ENCODE peak calls at places on chromosomes 13 and 19, in eight cellular contexts. V is hepatocyte, X is sigmoid colon, B is IMR-90, T is tibial nerve, Q is tibial artery, I is left ventricle myocardium inferior, S is endothelial cell of umbilical vein. H is an unnamed sample. For H3K4me1, the result is how much of the 10 kb centered on the place peaks cover.

GRCh38 chr13:49760555-49760954 is 31.9 kb downstream of the KPNA3 start:
- DNase-seq in V (no peak), X (no peak), B (no peak), T (no peak), Q (no peak), I (no peak), S (no peak), H (no peak)

GRCh38 chr13:19604306-19604705 is 29.2 kb upstream of the MPHOSPH8 start:
- DNase-seq in V (no peak), X (no peak), B (no peak), T (no peak), Q (no peak), I (no peak), S (no peak), H (no peak)

GRCh38 chr13:97810152-97810551 is 143.3 kb upstream of the IPO5 start:
- DNase-seq in V (peak), X (no peak), B (peak), T (peak), Q (no peak), I (no peak), S (peak), H (no peak)

GRCh38 chr13:51324714-51325440 is 14.6 kb upstream of the SERPINE3 start:
- DNase-seq in V (no peak), X (no peak), B (no peak), T (no peak), Q (no peak), I (no peak), S (no peak), H (no peak)

GRCh38 chr13:95160112-95160906 is 140.9 kb downstream of the ABCC4 start:
- DNase-seq in V (no peak), X (no peak), B (peak), T (no peak), Q (no peak), I (no peak), S (no peak), H (no peak)

GRCh38 chr19:55545913-55546495 is 661 bp upstream of the SBK3 start:
- DNase-seq in V (no peak), X (no peak), B (no peak), T (no peak), Q (no peak), I (peak), S (no peak), H (peak)

GRCh38 chr19:41531438-41532311 is 44.3 kb upstream of the CEACAM21 start:
- DNase-seq in V (no peak), X (peak), B (peak), T (peak), Q (peak), I (peak), S (peak), H (peak)

GRCh38 chr13:48954086-48954485 is 21.6 kb upstream of the FNDC3A start:
- DNase-seq in V (no peak), X (no peak), B (peak), T (no peak), Q (no peak), I (no peak), S (no peak), H (no peak)

GRCh38 chr19:50703915-50704548 is 15.6 kb downstream of the SHANK1 start:
- DNase-seq in V (no peak), X (no peak), B (no peak), T (no peak), Q (no peak), I (no peak), S (no peak), H (no peak)

GRCh38 chr13:42885325-42885724 is 103.9 kb downstream of the FAM216B start:
- DNase-seq in V (no peak), X (no peak), B (no peak), T (no peak), Q (no peak), I (no peak), S (no peak), H (no peak)

GRCh38 chr13:73983109-73983508 is 151.1 kb downstream of the KLF12 start:
- DNase-seq in V (no peak), X (no peak), B (no peak), T (no peak), Q (no peak), I (no peak), S (no peak), H (no peak)

GRCh38 chr13:21537105-21537504 is 66.9 kb downstream of the MICU2 start:
- DNase-seq in V (no peak), X (no peak), B (peak), T (no peak), Q (no peak), I (no peak), S (no peak), H (no peak)

GRCh38 chr19:4337906-4338440 is 654 bp downstream of the STAP2 start:
- DNase-seq in V (peak), X (no peak), B (no peak), T (no peak), Q (no peak), I (no peak), S (peak), H (peak)

GRCh38 chr13:113884821-113885220 is 20.9 kb upstream of the GAS6 start:
- DNase-seq in V (no peak), X (no peak), B (no peak), T (no peak), Q (no peak), I (no peak), S (no peak), H (peak)

DNA sequence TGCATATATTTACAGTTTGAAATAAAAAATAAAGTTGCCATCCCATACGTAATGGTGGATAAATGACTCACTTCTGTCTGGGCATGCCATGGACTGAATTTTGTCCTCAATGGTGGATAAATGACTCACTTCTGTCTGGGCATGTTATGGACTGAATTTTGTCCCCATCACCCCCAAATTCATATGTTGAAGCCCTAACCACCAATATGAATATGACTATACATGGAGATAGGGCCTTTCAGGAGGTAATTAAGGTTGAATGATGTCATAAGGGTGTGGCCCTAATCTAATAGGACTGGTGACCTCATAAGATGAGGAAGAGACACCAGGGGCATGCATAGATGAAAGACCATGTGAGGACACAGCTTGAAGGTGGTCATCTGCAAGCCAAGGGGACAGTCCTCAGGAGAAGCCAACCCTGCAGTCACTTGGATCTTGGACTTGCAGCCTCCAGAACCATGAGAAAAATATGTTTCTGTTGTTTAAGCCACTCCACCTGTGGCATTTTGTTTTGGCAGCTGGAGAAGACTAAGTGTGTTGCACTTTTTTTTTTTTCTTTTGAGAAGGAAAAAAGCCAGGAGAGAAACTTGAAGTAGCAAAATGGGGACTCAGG is 41.8 kb downstream of the RFC3 start:
- DNase-seq in V (no peak), X (no peak), B (no peak), T (no peak), Q (no peak), I (no peak), S (no peak), H (no peak)
- H3K27ac ChIP-seq in V (no peak), X (no peak), B (no peak), T (no peak), Q (no peak), I (no peak), S (no peak), H (no peak)

GRCh38 chr19:7982651-7983099 is 22.8 kb downstream of the ELAVL1 start:
- DNase-seq in V (no peak), X (no peak), B (no peak), T (no peak), Q (no peak), I (no peak), S (no peak), H (peak)

GRCh38 chr19:7982103-7982502 is 23.3 kb downstream of the ELAVL1 start:
- DNase-seq in V (no peak), X (no peak), B (no peak), T (no peak), Q (no peak), I (no peak), S (no peak), H (peak)

GRCh38 chr19:7983995-7984837 is 21.2 kb downstream of the ELAVL1 start:
- DNase-seq in V (no peak), X (no peak), B (no peak), T (no peak), Q (no peak), I (no peak), S (no peak), H (peak)

GRCh38 chr19:7981661-7982060 is 23.8 kb downstream of the ELAVL1 start:
- DNase-seq in V (no peak), X (no peak), B (no peak), T (no peak), Q (no peak), I (no peak), S (no peak), H (peak)

DNA sequence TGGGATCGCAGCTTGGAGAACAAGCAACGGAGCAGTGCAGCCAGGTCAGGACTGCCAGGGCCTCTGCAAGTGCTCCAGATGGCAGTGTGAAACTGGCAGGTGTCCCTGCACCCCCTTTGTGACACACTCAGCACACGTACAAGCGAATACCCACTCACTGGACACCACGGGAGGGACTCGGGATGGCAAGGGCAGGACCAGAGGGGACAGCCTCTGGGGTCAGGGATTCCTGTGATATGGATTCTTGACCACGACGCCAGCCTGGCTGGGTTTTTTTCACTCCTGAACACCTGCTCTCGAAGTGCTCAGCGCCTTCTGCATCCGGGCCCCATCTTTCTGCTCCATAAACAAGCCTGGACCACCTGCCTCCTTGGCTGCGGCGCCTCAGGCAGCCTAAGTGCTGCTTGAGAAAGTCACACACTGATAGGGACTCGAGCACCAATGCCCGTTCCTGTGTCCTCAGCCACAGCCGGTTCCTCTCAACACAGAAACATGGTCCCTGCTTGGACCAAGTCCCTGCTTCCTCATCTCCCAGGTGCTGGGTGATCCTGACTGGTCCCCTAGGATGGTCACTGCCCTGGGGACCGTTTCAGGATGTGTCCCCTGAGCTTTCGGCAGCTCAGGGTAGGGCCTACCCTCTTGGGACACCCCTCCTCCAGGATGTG is 22.0 kb downstream of the ELAVL1 start:
- DNase-seq in V (no peak), X (no peak), B (no peak), T (no peak), Q (no peak), I (no peak), S (no peak), H (peak)
- H3K4me1 ChIP-seq in V (under half), X (under half), B (under half), T (under half), Q (under half), I (half or more), S (under half), H (under half)

GRCh38 chr19:19224852-19225494 is 13.2 kb downstream of the NCAN start:
- DNase-seq in V (peak), X (no peak), B (peak), T (peak), Q (peak), I (peak), S (peak), H (peak)
- TF ChIP-seq CTCF in V (peak), X (no peak), B (peak), T (peak), Q (peak), I (peak), S (peak), H (peak)

GRCh38 chr19:48659768-48660167 is 13.0 kb downstream of the NTN5 start:
- DNase-seq in V (peak), X (no peak), B (no peak), T (no peak), Q (no peak), I (no peak), S (no peak), H (peak)

GRCh38 chr19:48658483-48658882 is 12.5 kb upstream of the CA11 start:
- DNase-seq in V (no peak), X (no peak), B (no peak), T (no peak), Q (no peak), I (no peak), S (no peak), H (no peak)

GRCh38 chr19:48661746-48662145 is 11.1 kb downstream of the NTN5 start:
- DNase-seq in V (no peak), X (no peak), B (no peak), T (no peak), Q (no peak), I (no peak), S (no peak), H (peak)

GRCh38 chr19:48663667-48664066 is 9.2 kb downstream of the NTN5 start:
- DNase-seq in V (no peak), X (no peak), B (no peak), T (no peak), Q (no peak), I (no peak), S (no peak), H (peak)

GRCh38 chr19:48660854-48661731 is 11.7 kb downstream of the NTN5 start:
- DNase-seq in V (peak), X (peak), B (peak), T (peak), Q (peak), I (peak), S (peak), H (peak)
- H3K27ac ChIP-seq in V (no peak), X (peak), B (no peak), T (peak), Q (no peak), I (peak), S (peak), H (peak)

GRCh38 chr13:102704238-102704750 is 9.4 kb upstream of the METTL21C start:
- DNase-seq in V (no peak), X (no peak), B (no peak), T (no peak), Q (no peak), I (no peak), S (no peak), H (no peak)
- H3K4me1 ChIP-seq in V (under half), X (under half), B (under half), T (under half), Q (under half), I (under half), S (under half), H (under half)

GRCh38 chr13:22800726-22801401 is 379.9 kb upstream of the SGCG start:
- DNase-seq in V (no peak), X (peak), B (peak), T (peak), Q (peak), I (peak), S (no peak), H (no peak)

DNA sequence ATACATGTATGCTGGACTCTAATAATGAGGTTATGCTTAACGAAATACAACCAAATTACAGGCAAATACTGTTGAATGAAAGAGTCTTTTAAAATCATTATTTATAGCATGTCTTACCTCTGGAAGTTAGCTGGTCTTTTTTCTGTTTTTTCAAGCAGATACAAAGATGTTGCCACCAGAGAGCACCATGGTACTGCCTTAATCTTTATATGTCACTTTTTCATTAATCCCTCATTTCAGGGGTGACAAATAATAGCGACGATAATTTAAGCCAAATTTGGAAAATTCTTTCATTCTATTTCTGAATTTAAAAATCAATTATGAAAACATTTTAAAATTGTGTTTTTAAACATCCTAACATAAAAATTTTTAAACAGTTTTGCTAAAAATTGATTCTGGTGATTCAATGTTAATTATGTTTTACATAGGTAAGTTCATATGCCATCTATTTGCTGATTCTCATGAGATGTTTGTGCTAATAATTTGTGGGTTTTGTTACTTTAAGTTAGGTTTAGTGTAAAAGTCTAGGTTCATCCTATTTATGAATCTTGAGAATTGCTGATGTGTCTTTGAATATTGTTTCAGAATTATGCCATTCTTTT is 379.3 kb upstream of the SGCG start:
- DNase-seq in V (peak), X (no peak), B (peak), T (no peak), Q (no peak), I (no peak), S (peak), H (peak)
- TF ChIP-seq CTCF in V (peak), X (peak), B (peak), T (no peak), Q (peak), I (peak), S (no peak), H (no peak)